ENCODE peak calls at places on chromosome 17, in nine cellular contexts. X is activated T-cell treated with anti-CD3 and anti-CD28 coated beads for 1 hour; M is Caco-2; K is heart right ventricle; C is activated naive CD8-positive, alpha-beta T cell treated with anti-CD3 and anti-CD28 coated beads, Interleukin-2, amount 50 U/mL, for 16 hours; Y is H54; A is stimulated activated CD8-positive, alpha-beta memory T cell treated with anti-CD3 and anti-CD28 coated beads, Interleukin-4, amount 100 ng/mL, for 4 hours; T is upper lobe of right lung; S is CD4-positive, alpha-beta T cell. W is an unnamed sample.

GRCh38 chr17:76502326-76503211 is 1.3 kb upstream of the RHBDF2 start:
- DNase-seq in X (no peak), M (no peak), K (no peak), C (no peak), Y (no peak), A (no peak), T (no peak), S (no peak), W (no peak)

GRCh38 chr17:77610980-77611641 is 347.4 kb upstream of the TNRC6C start:
- DNase-seq in X (no peak), M (no peak), K (no peak), C (no peak), Y (no peak), A (no peak), T (peak), S (no peak), W (no peak)

GRCh38 chr17:61575983-61576382 is 15.0 kb downstream of the NACA2 start:
- DNase-seq in X (no peak), M (no peak), K (no peak), C (no peak), Y (no peak), A (no peak), T (no peak), S (no peak), W (no peak)

GRCh38 chr17:79945591-79946255 is 89.9 kb downstream of the TBC1D16 start:
- DNase-seq in X (no peak), M (no peak), K (no peak), C (no peak), Y (no peak), A (no peak), T (peak), S (no peak), W (no peak)

GRCh38 chr17:42118545-42118944 is 2.6 kb downstream of the KAT2A start:
- DNase-seq in X (no peak), M (peak), K (no peak), C (peak), Y (no peak), A (no peak), T (no peak), S (peak), W (no peak)

GRCh38 chr17:794876-795275 is 12.7 kb downstream of the MRM3 start:
- DNase-seq in X (peak), M (peak), K (peak), C (no peak), Y (no peak), A (no peak), T (peak), S (peak), W (peak)

GRCh38 chr17:81002409-81003361 is 11.0 kb downstream of the CHMP6 start:
- DNase-seq in X (no peak), M (no peak), K (peak), C (no peak), Y (peak), A (no peak), T (peak), S (no peak), W (no peak)

GRCh38 chr17:75571197-75571884 is 16.3 kb upstream of the MYO15B start:
- DNase-seq in X (no peak), M (no peak), K (no peak), C (no peak), Y (no peak), A (no peak), T (peak), S (no peak), W (no peak)

GRCh38 chr17:75751676-75752404 is 13.2 kb downstream of the GALK1 start:
- DNase-seq in X (no peak), M (no peak), K (no peak), C (no peak), Y (no peak), A (no peak), T (no peak), S (no peak), W (no peak)

GRCh38 chr17:18258356-18259038 is at the start of gene FLII:
- DNase-seq in X (peak), M (peak), K (peak), C (no peak), Y (no peak), A (no peak), T (no peak), S (peak), W (peak)